ENCODE peak calls at places on chromosomes 4 and X, in nine cellular contexts. F is heart left ventricle, R is ovary, X is body of pancreas, S is ascending aorta, B is sigmoid colon, Q is right lobe of liver, Y is prostate gland, T is lung. W is an unnamed sample.

GRCh38 chr4:89590102-89590501 is 246.9 kb downstream of the SNCA start:
- DNase-seq in F (no peak), R (no peak), X (no peak), S (no peak), B (no peak), Q (no peak), Y (no peak), T (no peak), W (no peak)

GRCh38 chr4:988726-989721 is 2.2 kb downstream of the IDUA start:
- DNase-seq in F (peak; percentile 30), R (no peak), X (no peak), S (no peak), B (no peak), Q (no peak), Y (no peak), T (no peak), W (no peak)

GRCh38 chrX:42496239-42496638 is 281.7 kb downstream of the PPP1R2C start:
- DNase-seq in F (no peak), R (no peak), X (no peak), S (no peak), B (no peak), Q (no peak), Y (no peak), T (no peak), W (no peak)

GRCh38 chr4:122673252-122673651 is 52.4 kb upstream of the IL21 start:
- DNase-seq in F (no peak), R (no peak), X (no peak), S (no peak), B (no peak), Q (no peak), Y (no peak), T (no peak), W (no peak)

GRCh38 chr4:154366956-154367355 is 124.6 kb downstream of the DCHS2 start:
- DNase-seq in F (no peak), R (no peak), X (no peak), S (no peak), B (no peak), Q (no peak), Y (peak; percentile 30), T (no peak), W (no peak)

GRCh38 chrX:69045616-69046345 is 119.5 kb downstream of the PJA1 start:
- DNase-seq in F (no peak), R (no peak), X (no peak), S (no peak), B (no peak), Q (no peak), Y (no peak), T (peak; percentile 4), W (no peak)

GRCh38 chrX:67503453-67503852 is 40.4 kb upstream of the AR start:
- DNase-seq in F (no peak), R (no peak), X (no peak), S (no peak), B (no peak), Q (no peak), Y (no peak), T (no peak), W (no peak)

GRCh38 chr4:178462710-178463109 is 1020.5 kb upstream of the AGA start:
- DNase-seq in F (no peak), R (no peak), X (no peak), S (no peak), B (no peak), Q (no peak), Y (no peak), T (no peak), W (peak; percentile 32)

GRCh38 chrX:41922694-41923171 is 621 bp downstream of the CASK start:
- DNase-seq in F (peak; percentile 28), R (peak; percentile 28), X (peak; percentile 28), S (no peak), B (no peak), Q (peak; percentile 46), Y (peak; percentile 11), T (no peak), W (peak; percentile 48)

GRCh38 chr4:81606796-81607550 is 135.3 kb upstream of the RASGEF1B start:
- DNase-seq in F (peak; percentile 47), R (peak; percentile 36), X (no peak), S (no peak), B (no peak), Q (no peak), Y (no peak), T (peak; percentile 35), W (no peak)

GRCh38 chrX:70026112-70026850 is 23.5 kb downstream of the AWAT2 start:
- DNase-seq in F (no peak), R (no peak), X (no peak), S (no peak), B (no peak), Q (no peak), Y (no peak), T (no peak), W (no peak)

GRCh38 chrX:68504237-68504636 is 5.4 kb downstream of the YIPF6 start:
- DNase-seq in F (no peak), R (no peak), X (no peak), S (no peak), B (no peak), Q (no peak), Y (no peak), T (no peak), W (no peak)

GRCh38 chrX:147803948-147804347 is 107.8 kb upstream of the FMR1 start:
- DNase-seq in F (no peak), R (no peak), X (no peak), S (no peak), B (no peak), Q (no peak), Y (no peak), T (no peak), W (peak; percentile 2)

GRCh38 chr4:144399927-144400326 is 246.0 kb upstream of the HHIP start:
- DNase-seq in F (no peak), R (no peak), X (no peak), S (no peak), B (no peak), Q (no peak), Y (no peak), T (no peak), W (no peak)

GRCh38 chr4:161949941-161950725 is 213.7 kb downstream of the FSTL5 start:
- DNase-seq in F (no peak), R (no peak), X (no peak), S (no peak), B (no peak), Q (no peak), Y (no peak), T (no peak), W (no peak)

DNA sequence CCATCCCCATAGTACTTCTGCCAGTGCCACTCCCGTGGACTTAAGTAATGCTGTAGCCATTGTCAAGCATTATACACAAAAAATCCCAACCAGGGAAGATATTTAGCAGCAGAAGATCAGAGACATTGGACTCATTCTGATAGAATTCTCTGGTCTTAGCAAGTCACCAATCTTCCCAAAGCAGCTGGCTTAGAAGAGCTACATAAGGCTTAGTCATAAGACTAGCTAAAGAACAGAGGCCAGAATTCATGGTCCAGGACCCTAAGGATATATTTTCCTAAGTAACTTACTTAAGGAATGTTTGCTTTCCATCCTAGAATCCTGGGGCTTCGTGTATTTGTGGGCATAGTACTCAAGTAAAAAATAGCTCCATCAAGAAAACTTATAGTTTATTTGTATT is 100.3 kb upstream of the SLIT2 start:
- DNase-seq in F (no peak), R (no peak), X (no peak), S (no peak), B (no peak), Q (no peak), Y (no peak), T (no peak), W (no peak)
- H3K4me1 ChIP-seq in F (no peaks in the 10 kb centered on the region), R (no peaks in the 10 kb centered on the region), X (no peaks in the 10 kb centered on the region), S (no peaks in the 10 kb centered on the region), B (no peaks in the 10 kb centered on the region), Q (no peaks in the 10 kb centered on the region), Y (no peaks in the 10 kb centered on the region), T (no peaks in the 10 kb centered on the region), W (no peaks in the 10 kb centered on the region)

GRCh38 chr4:107897823-107898222 is 33.5 kb upstream of the CYP2U1 start:
- DNase-seq in F (no peak), R (no peak), X (no peak), S (no peak), B (no peak), Q (no peak), Y (no peak), T (no peak), W (no peak)

GRCh38 chr4:107901213-107901934 is 30.0 kb upstream of the CYP2U1 start:
- DNase-seq in F (no peak), R (no peak), X (no peak), S (no peak), B (no peak), Q (no peak), Y (no peak), T (no peak), W (no peak)

GRCh38 chr4:107900508-107900907 is 30.8 kb upstream of the CYP2U1 start:
- DNase-seq in F (no peak), R (no peak), X (no peak), S (no peak), B (no peak), Q (no peak), Y (no peak), T (no peak), W (no peak)

GRCh38 chr4:107902715-107903114 is 28.6 kb upstream of the CYP2U1 start:
- DNase-seq in F (no peak), R (no peak), X (no peak), S (no peak), B (no peak), Q (no peak), Y (no peak), T (no peak), W (no peak)

GRCh38 chr4:107900067-107900466 is 31.3 kb upstream of the CYP2U1 start:
- DNase-seq in F (no peak), R (no peak), X (no peak), S (no peak), B (no peak), Q (no peak), Y (no peak), T (no peak), W (no peak)
- TF ChIP-seq CTCF in F (no peak), R (no peak), X (no peak), S (no peak), B (no peak), Q (no peak), Y (no peak), T (no peak), W (no peak)

DNA sequence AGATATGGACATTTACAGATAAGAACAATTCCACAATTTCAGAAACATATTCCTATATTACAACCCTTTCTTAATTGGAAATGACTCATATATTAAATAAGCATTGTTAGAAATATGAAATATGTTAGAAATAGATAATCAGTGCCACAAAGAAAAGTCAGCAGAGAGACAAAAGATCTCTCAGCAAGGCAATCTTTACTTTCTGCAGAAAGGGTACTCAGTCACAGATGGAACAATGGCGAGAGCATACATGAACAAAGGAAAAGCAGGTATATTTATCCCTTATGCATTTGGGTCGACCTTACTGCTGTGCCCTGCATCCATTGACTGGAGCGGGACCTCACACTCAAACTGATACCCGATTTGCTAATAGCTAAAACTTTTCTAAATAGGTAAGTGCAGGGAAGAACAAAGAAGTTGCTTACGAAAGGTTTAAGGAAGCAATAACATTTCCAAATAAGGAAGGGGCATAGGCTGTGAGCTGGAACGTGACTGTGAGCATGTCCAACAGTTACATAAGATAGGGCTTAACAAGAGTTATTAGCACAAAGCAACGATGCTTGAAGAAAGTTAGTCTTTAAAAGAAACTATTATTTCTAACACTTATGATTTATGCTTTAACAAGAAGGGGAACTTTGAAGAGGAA is 40.8 kb downstream of the MGARP start:
- DNase-seq in F (no peak), R (no peak), X (no peak), S (no peak), B (no peak), Q (no peak), Y (no peak), T (no peak), W (no peak)
- H3K4me1 ChIP-seq in F (no peaks in the 10 kb centered on the region), R (peaks cover 2% of the 10 kb centered on the region), X (peaks cover 11% of the 10 kb centered on the region), S (peaks cover 4% of the 10 kb centered on the region), B (no peaks in the 10 kb centered on the region), Q (no peaks in the 10 kb centered on the region), Y (no peaks in the 10 kb centered on the region), T (no peaks in the 10 kb centered on the region), W (peaks cover 8% of the 10 kb centered on the region)

GRCh38 chr4:27702710-27703431 is 842.2 kb downstream of the STIM2 start:
- DNase-seq in F (no peak), R (no peak), X (no peak), S (no peak), B (no peak), Q (no peak), Y (no peak), T (no peak), W (no peak)
- TF ChIP-seq CTCF in F (no peak), R (no peak), X (no peak), S (no peak), B (no peak), Q (peak; percentile 43), Y (no peak), T (no peak), W (peak; percentile 36)